ENCODE peak calls at places on chromosomes 7 and 10, in six cellular contexts. One of them, this sample, is unnamed.

GRCh38 chr7:157318015-157318706 is 18.6 kb upstream of the DNAJB6 start:
- DNase-seq in ovary: no peak
- DNase-seq in left lung: peak; percentile 76
- DNase-seq in tibial nerve: no peak
- DNase-seq in HepG2: no peak
- DNase-seq in brain microvascular endothelial cell: peak; percentile 62
- DNase-seq in this sample: peak; percentile 56

GRCh38 chr10:3537518-3537917 is 247.5 kb downstream of the KLF6 start:
- DNase-seq in ovary: no peak
- DNase-seq in left lung: no peak
- DNase-seq in tibial nerve: no peak
- DNase-seq in HepG2: no peak
- DNase-seq in brain microvascular endothelial cell: no peak
- DNase-seq in this sample: no peak

GRCh38 chr10:70539471-70539870 is 60.9 kb downstream of the PALD1 start:
- DNase-seq in ovary: no peak
- DNase-seq in left lung: no peak
- DNase-seq in tibial nerve: no peak
- DNase-seq in HepG2: no peak
- DNase-seq in brain microvascular endothelial cell: no peak
- DNase-seq in this sample: no peak

GRCh38 chr7:151408839-151409554 is 841 bp downstream of the WDR86 start:
- DNase-seq in ovary: no peak
- DNase-seq in left lung: no peak
- DNase-seq in tibial nerve: no peak
- DNase-seq in HepG2: peak; percentile 66
- DNase-seq in brain microvascular endothelial cell: no peak
- DNase-seq in this sample: no peak

GRCh38 chr10:2980791-2981360 is 86.5 kb upstream of the PFKP start:
- DNase-seq in ovary: no peak
- DNase-seq in left lung: no peak
- DNase-seq in tibial nerve: no peak
- DNase-seq in HepG2: no peak
- DNase-seq in brain microvascular endothelial cell: peak; percentile 56
- DNase-seq in this sample: no peak

GRCh38 chr7:11702938-11703337 is 129.1 kb downstream of the THSD7A start:
- DNase-seq in ovary: no peak
- DNase-seq in left lung: peak; percentile 52
- DNase-seq in tibial nerve: no peak
- DNase-seq in HepG2: no peak
- DNase-seq in brain microvascular endothelial cell: no peak
- DNase-seq in this sample: no peak

GRCh38 chr7:129950191-129950940 is 2.4 kb downstream of the UBE2H start:
- DNase-seq in ovary: no peak
- DNase-seq in left lung: no peak
- DNase-seq in tibial nerve: no peak
- DNase-seq in HepG2: no peak
- DNase-seq in brain microvascular endothelial cell: peak; percentile 21
- DNase-seq in this sample: peak; percentile 42

GRCh38 chr10:45154481-45154880 is 153.8 kb downstream of the ZNF22 start:
- DNase-seq in ovary: no peak
- DNase-seq in left lung: no peak
- DNase-seq in tibial nerve: no peak
- DNase-seq in HepG2: no peak
- DNase-seq in brain microvascular endothelial cell: no peak
- DNase-seq in this sample: peak; percentile 20

GRCh38 chr7:73521636-73522080 is 435 bp downstream of the BAZ1B start:
- DNase-seq in ovary: no peak
- DNase-seq in left lung: no peak
- DNase-seq in tibial nerve: no peak
- DNase-seq in HepG2: peak; percentile 13
- DNase-seq in brain microvascular endothelial cell: no peak
- DNase-seq in this sample: no peak

GRCh38 chr7:19707240-19707639 is 1.6 kb downstream of the POLR1F start:
- DNase-seq in ovary: no peak
- DNase-seq in left lung: no peak
- DNase-seq in tibial nerve: no peak
- DNase-seq in HepG2: peak; percentile 27
- DNase-seq in brain microvascular endothelial cell: peak; percentile 39
- DNase-seq in this sample: peak; percentile 42

GRCh38 chr7:45026984-45027773 is 27.2 kb downstream of the CCM2 start:
- DNase-seq in ovary: no peak
- DNase-seq in left lung: no peak
- DNase-seq in tibial nerve: no peak
- DNase-seq in HepG2: peak; percentile 40
- DNase-seq in brain microvascular endothelial cell: no peak
- DNase-seq in this sample: peak; percentile 37

GRCh38 chr10:48496831-48497792 is 107.8 kb downstream of the ARHGAP22 start:
- DNase-seq in ovary: peak; percentile 61
- DNase-seq in left lung: no peak
- DNase-seq in tibial nerve: no peak
- DNase-seq in HepG2: no peak
- DNase-seq in brain microvascular endothelial cell: peak; percentile 54
- DNase-seq in this sample: peak; percentile 59

GRCh38 chr10:79056736-79057391 is 11.9 kb upstream of the ZMIZ1 start:
- DNase-seq in ovary: peak; percentile 22
- DNase-seq in left lung: peak; percentile 11
- DNase-seq in tibial nerve: no peak
- DNase-seq in HepG2: no peak
- DNase-seq in brain microvascular endothelial cell: no peak
- DNase-seq in this sample: no peak

GRCh38 chr7:24152907-24153513 is 131.0 kb upstream of the NPY start:
- DNase-seq in ovary: no peak
- DNase-seq in left lung: no peak
- DNase-seq in tibial nerve: no peak
- DNase-seq in HepG2: no peak
- DNase-seq in brain microvascular endothelial cell: no peak
- DNase-seq in this sample: no peak

GRCh38 chr10:69403519-69403918 is 13.2 kb downstream of the TACR2 start:
- DNase-seq in ovary: no peak
- DNase-seq in left lung: no peak
- DNase-seq in tibial nerve: no peak
- DNase-seq in HepG2: no peak
- DNase-seq in brain microvascular endothelial cell: peak; percentile 74
- DNase-seq in this sample: peak; percentile 88

GRCh38 chr7:155889636-155890508 is 77.6 kb upstream of the SHH start:
- DNase-seq in ovary: peak; percentile 41
- DNase-seq in left lung: peak; percentile 62
- DNase-seq in tibial nerve: no peak
- DNase-seq in HepG2: no peak
- DNase-seq in brain microvascular endothelial cell: no peak
- DNase-seq in this sample: no peak

GRCh38 chr10:71888623-71889387 is 37.8 kb upstream of the PSAP start:
- DNase-seq in ovary: peak; percentile 91
- DNase-seq in left lung: peak; percentile 96
- DNase-seq in tibial nerve: peak; percentile 87
- DNase-seq in HepG2: no peak
- DNase-seq in brain microvascular endothelial cell: peak; percentile 59
- DNase-seq in this sample: peak; percentile 94

GRCh38 chr10:21336476-21337170 is 188.9 kb downstream of the SKIDA1 start:
- DNase-seq in ovary: peak; percentile 68
- DNase-seq in left lung: peak; percentile 68
- DNase-seq in tibial nerve: no peak
- DNase-seq in HepG2: peak; percentile 92
- DNase-seq in brain microvascular endothelial cell: peak; percentile 97
- DNase-seq in this sample: peak; percentile 93

GRCh38 chr7:115008465-115009114 is 86.7 kb downstream of the MDFIC start:
- DNase-seq in ovary: peak; percentile 86
- DNase-seq in left lung: peak; percentile 53
- DNase-seq in tibial nerve: peak; percentile 77
- DNase-seq in HepG2: no peak
- DNase-seq in brain microvascular endothelial cell: peak; percentile 72
- DNase-seq in this sample: peak; percentile 50

GRCh38 chr7:136900005-136900404 is 31.6 kb downstream of the CHRM2 start:
- DNase-seq in ovary: no peak
- DNase-seq in left lung: no peak
- DNase-seq in tibial nerve: no peak
- DNase-seq in HepG2: no peak
- DNase-seq in brain microvascular endothelial cell: no peak
- DNase-seq in this sample: no peak

DNA sequence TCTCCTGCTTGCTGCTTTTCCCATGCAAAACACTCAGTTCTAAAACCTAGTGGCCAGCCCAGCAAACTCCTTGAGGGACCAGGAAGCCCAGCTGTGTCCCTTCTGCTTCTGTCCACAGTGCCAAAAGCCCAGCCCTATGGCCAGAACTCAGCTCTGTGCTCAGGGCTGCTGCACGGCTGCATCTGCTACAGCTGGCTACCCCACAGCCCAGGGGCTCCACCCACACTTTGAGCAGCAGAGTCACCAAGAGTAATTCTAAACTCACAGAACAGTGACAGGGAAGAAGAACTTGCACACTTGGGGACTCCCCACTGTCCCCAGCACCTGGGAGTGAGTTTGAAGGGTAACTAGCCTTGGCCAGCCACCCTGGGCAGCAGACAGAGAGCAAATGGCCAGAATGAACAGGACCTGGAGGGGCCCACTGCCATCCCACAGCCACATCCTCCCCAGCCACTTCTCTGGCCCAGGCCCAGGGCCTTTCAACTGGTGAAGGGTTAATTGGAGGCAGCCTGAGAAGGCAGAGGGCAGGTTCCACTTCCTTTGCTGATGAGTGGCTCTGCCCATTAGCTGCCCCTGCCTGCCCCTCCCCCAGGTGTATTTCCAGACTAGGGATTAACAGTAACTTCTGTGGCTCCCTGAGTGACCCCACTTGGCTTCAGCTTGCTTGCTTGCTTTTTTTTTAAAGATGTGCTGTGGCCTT is 28.1 kb upstream of the TRIM8 start:
- DNase-seq in ovary: no peak
- DNase-seq in left lung: no peak
- DNase-seq in tibial nerve: no peak
- DNase-seq in HepG2: no peak
- DNase-seq in brain microvascular endothelial cell: no peak
- DNase-seq in this sample: no peak
- TF ChIP-seq CTCF in ovary: no peak
- TF ChIP-seq CTCF in left lung: no peak
- TF ChIP-seq CTCF in tibial nerve: no peak
- TF ChIP-seq CTCF in HepG2: no peak
- TF ChIP-seq CTCF in brain microvascular endothelial cell: no peak
- TF ChIP-seq CTCF in this sample: no peak

DNA sequence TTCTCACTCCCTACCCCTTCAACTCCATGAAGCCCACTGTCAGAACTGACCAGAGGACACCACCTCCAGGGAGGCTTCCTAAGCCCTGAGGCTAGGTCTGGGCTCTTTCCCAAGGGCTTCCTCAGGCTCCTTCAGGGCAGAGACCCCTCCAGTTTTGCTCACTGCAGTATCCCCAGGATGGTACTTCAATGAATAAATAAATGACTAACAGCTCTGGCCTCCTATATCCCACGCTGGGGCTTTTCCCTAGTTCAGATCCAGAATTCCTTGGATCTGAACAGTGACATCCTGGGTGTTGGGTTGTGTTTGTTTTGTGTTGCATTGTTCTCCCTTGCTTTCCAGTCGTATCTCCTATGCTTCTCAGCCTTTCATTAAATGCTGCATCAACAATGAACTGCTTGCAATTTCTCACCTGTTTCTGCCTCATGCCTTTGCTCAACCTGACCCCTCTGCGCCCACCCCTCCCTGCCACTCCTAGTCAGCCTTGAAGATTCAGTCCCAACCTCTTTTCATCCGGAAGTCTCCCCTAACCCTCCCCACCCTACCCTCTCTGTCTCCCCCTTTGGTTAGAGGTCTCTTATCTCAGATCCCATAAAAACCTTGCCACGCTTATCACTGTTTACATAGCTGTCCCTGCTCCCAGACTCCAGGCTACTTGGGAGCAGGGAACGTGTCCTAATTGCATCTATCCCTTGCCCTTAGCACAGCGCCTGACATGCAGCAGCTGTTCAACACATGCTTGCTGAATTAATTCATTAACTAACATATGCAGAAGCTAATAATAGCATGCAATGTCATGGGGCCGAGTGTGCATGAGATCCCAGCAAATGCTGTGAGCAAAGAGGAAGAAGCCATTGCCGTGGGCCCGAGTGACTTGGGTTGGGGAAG is 41.7 kb downstream of the PPP1R3C start:
- DNase-seq in ovary: peak; percentile 66
- DNase-seq in left lung: peak; percentile 46
- DNase-seq in tibial nerve: no peak
- DNase-seq in HepG2: no peak
- DNase-seq in brain microvascular endothelial cell: peak; percentile 14
- DNase-seq in this sample: peak; percentile 80
- H3K4me3 ChIP-seq in ovary: no peak overlapping the region
- H3K4me3 ChIP-seq in left lung: no peak overlapping the region
- H3K4me3 ChIP-seq in tibial nerve: no peak overlapping the region
- H3K4me3 ChIP-seq in HepG2: no peak overlapping the region
- H3K4me3 ChIP-seq in brain microvascular endothelial cell: no peak overlapping the region
- H3K4me3 ChIP-seq in this sample: no peak overlapping the region

GRCh38 chr10:116627386-116627933 is 6.7 kb downstream of the PNLIPRP2 start:
- DNase-seq in ovary: peak; percentile 67
- DNase-seq in left lung: no peak
- DNase-seq in tibial nerve: no peak
- DNase-seq in HepG2: peak; percentile 7
- DNase-seq in brain microvascular endothelial cell: no peak
- DNase-seq in this sample: no peak
- TF ChIP-seq CTCF in ovary: peak; percentile 64
- TF ChIP-seq CTCF in left lung: peak; percentile 14
- TF ChIP-seq CTCF in tibial nerve: peak; percentile 68
- TF ChIP-seq CTCF in HepG2: peak; percentile 84
- TF ChIP-seq CTCF in brain microvascular endothelial cell: peak; percentile 17
- TF ChIP-seq CTCF in this sample: peak; percentile 3

GRCh38 chr7:27141591-27142561 is 1.6 kb downstream of the HOXA5 start:
- DNase-seq in ovary: no peak
- DNase-seq in left lung: no peak
- DNase-seq in tibial nerve: no peak
- DNase-seq in HepG2: peak; percentile 63
- DNase-seq in brain microvascular endothelial cell: no peak
- DNase-seq in this sample: no peak
- H3K4me3 ChIP-seq in ovary: peak overlapping the region; percentile 34
- H3K4me3 ChIP-seq in left lung: peak overlapping the region; percentile 56
- H3K4me3 ChIP-seq in tibial nerve: peak overlapping the region; percentile 46
- H3K4me3 ChIP-seq in HepG2: peak overlapping the region; percentile 70
- H3K4me3 ChIP-seq in brain microvascular endothelial cell: peak overlapping the region; percentile 40
- H3K4me3 ChIP-seq in this sample: peak overlapping the region; percentile 50

GRCh38 chr10:74153676-74154075 is 2.7 kb downstream of the ADK start:
- DNase-seq in ovary: no peak
- DNase-seq in left lung: no peak
- DNase-seq in tibial nerve: no peak
- DNase-seq in HepG2: no peak
- DNase-seq in brain microvascular endothelial cell: no peak
- DNase-seq in this sample: no peak

GRCh38 chr10:74150151-74151056 is at the start of gene AP3M1:
- DNase-seq in ovary: peak; percentile 86
- DNase-seq in left lung: peak; percentile 89
- DNase-seq in tibial nerve: peak; percentile 82
- DNase-seq in HepG2: no peak
- DNase-seq in brain microvascular endothelial cell: no peak
- DNase-seq in this sample: no peak

GRCh38 chr10:74151879-74152722 is 1.1 kb downstream of the ADK start:
- DNase-seq in ovary: no peak
- DNase-seq in left lung: no peak
- DNase-seq in tibial nerve: peak; percentile 33
- DNase-seq in HepG2: no peak
- DNase-seq in brain microvascular endothelial cell: no peak
- DNase-seq in this sample: no peak

GRCh38 chr10:74153123-74153522 is 2.1 kb downstream of the ADK start:
- DNase-seq in ovary: no peak
- DNase-seq in left lung: no peak
- DNase-seq in tibial nerve: peak; percentile 26
- DNase-seq in HepG2: peak; percentile 58
- DNase-seq in brain microvascular endothelial cell: peak; percentile 78
- DNase-seq in this sample: peak; percentile 76

GRCh38 chr10:74151057-74151878 is at the start of gene ADK:
- DNase-seq in ovary: peak; percentile 100
- DNase-seq in left lung: peak; percentile 100
- DNase-seq in tibial nerve: peak; percentile 100
- DNase-seq in HepG2: peak; percentile 96
- DNase-seq in brain microvascular endothelial cell: peak; percentile 98
- DNase-seq in this sample: peak; percentile 96
- TF ChIP-seq CTCF in ovary: no peak
- TF ChIP-seq CTCF in left lung: no peak
- TF ChIP-seq CTCF in tibial nerve: peak; percentile 35
- TF ChIP-seq CTCF in HepG2: peak; percentile 56
- TF ChIP-seq CTCF in brain microvascular endothelial cell: peak; percentile 30
- TF ChIP-seq CTCF in this sample: peak; percentile 37

This sample was measured in foreskin fibroblast.